ENCODE peak calls at places on chromosomes 12 and 14, in eight cellular contexts. W is nephron progenitor cell, D is tibial artery, E is K562, R is H9, N is GM12865, A is uterus, B is fibroblast of the aortic adventitia. F is an unnamed sample.
A peak's percentile ranks its signal among the peaks of the same experiment; 100 is the strongest.

GRCh38 chr12:4355150-4355842 is 24.2 kb downstream of the FGF23 start:
- DNase-seq in R (no peak), A (no peak), B (no peak), N (no peak), D (no peak), E (no peak), W (no peak), F (peak; percentile 2)

GRCh38 chr14:73773441-73774243 is 59.5 kb upstream of the PNMA1 start:
- DNase-seq in N (peak; percentile 24), A (no peak), R (no peak), D (no peak), B (no peak), W (no peak), E (peak; percentile 55), F (no peak)

GRCh38 chr14:91402278-91403068 is 15.1 kb downstream of the CCDC88C start:
- DNase-seq in A (peak; percentile 35), W (no peak), N (no peak), B (peak; percentile 48), D (no peak), E (peak; percentile 89), R (no peak), F (no peak)

GRCh38 chr14:96213871-96214465 is 9.3 kb downstream of the BDKRB2 start:
- DNase-seq in D (no peak), E (no peak), W (no peak), N (no peak), R (no peak), B (no peak), A (no peak), F (no peak)

GRCh38 chr14:57632649-57633048 is 139.0 kb upstream of the CCDC198 start:
- DNase-seq in W (no peak), B (no peak), D (no peak), N (no peak), R (no peak), E (no peak), A (no peak), F (no peak)

GRCh38 chr12:54749191-54749818 is 101.1 kb upstream of the DCD start:
- DNase-seq in W (peak; percentile 39), A (no peak), D (no peak), E (peak; percentile 61), B (peak; percentile 71), R (no peak), N (peak; percentile 60), F (peak; percentile 64)

GRCh38 chr12:66932126-66932525 is 253.2 kb upstream of the GRIP1 start:
- DNase-seq in E (no peak), B (no peak), A (no peak), W (no peak), N (no peak), D (no peak), R (no peak), F (no peak)

GRCh38 chr14:101004954-101005353 is 101.4 kb upstream of the RTL1 start:
- DNase-seq in E (no peak), R (no peak), B (no peak), A (no peak), W (no peak), N (peak; percentile 18), D (no peak), F (peak; percentile 60)

GRCh38 chr12:42213023-42213422 is 25.0 kb downstream of the YAF2 start:
- DNase-seq in R (no peak), E (no peak), A (no peak), D (no peak), B (peak; percentile 4), N (no peak), W (no peak), F (no peak)

GRCh38 chr12:57629897-57630471 is 3.0 kb downstream of the B4GALNT1 start:
- DNase-seq in R (no peak), N (no peak), A (no peak), W (no peak), D (no peak), B (no peak), E (no peak), F (no peak)

GRCh38 chr12:102043928-102044327 is 17.9 kb downstream of the WASHC3 start:
- DNase-seq in A (no peak), E (peak; percentile 21), R (no peak), D (no peak), N (peak; percentile 73), W (no peak), B (no peak), F (no peak)

GRCh38 chr14:52650774-52651173 is 44.6 kb downstream of the ERO1A start:
- DNase-seq in E (no peak), B (peak; percentile 3), R (no peak), D (no peak), W (no peak), A (no peak), N (no peak), F (no peak)

GRCh38 chr12:94099191-94099983 is 49.0 kb upstream of the PLXNC1 start:
- DNase-seq in D (no peak), B (no peak), E (peak; percentile 57), N (no peak), A (peak; percentile 38), W (no peak), R (no peak), F (no peak)

GRCh38 chr12:12468575-12468974 is 94.1 kb downstream of the DUSP16 start:
- DNase-seq in W (no peak), N (no peak), A (no peak), D (no peak), E (no peak), B (no peak), R (no peak), F (no peak)

GRCh38 chr14:93675651-93676050 is 112.6 kb downstream of the PRIMA1 start:
- DNase-seq in D (no peak), N (no peak), R (no peak), E (no peak), B (no peak), W (no peak), A (no peak), F (no peak)

GRCh38 chr12:48929551-48929950 is 4.3 kb upstream of the FKBP11 start:
- DNase-seq in R (no peak), B (no peak), D (no peak), E (no peak), N (no peak), W (no peak), A (no peak), F (no peak)

GRCh38 chr12:66692986-66693385 is 14.1 kb upstream of the GRIP1 start:
- DNase-seq in A (no peak), W (no peak), D (no peak), B (no peak), E (no peak), N (no peak), R (no peak), F (no peak)

GRCh38 chr14:30808576-30808975 is 65.8 kb upstream of the COCH start:
- DNase-seq in R (no peak), W (no peak), N (no peak), B (no peak), D (no peak), A (no peak), E (no peak), F (no peak)

GRCh38 chr12:3034067-3034750 is 43.0 kb upstream of the TSPAN9 start:
- DNase-seq in N (peak; percentile 75), B (peak; percentile 59), A (peak; percentile 66), D (peak; percentile 35), E (peak; percentile 70), R (peak; percentile 93), W (peak; percentile 83), F (peak; percentile 88)

GRCh38 chr12:131793623-131794022 is 34.6 kb upstream of the MMP17 start:
- DNase-seq in D (no peak), N (no peak), B (no peak), A (no peak), R (no peak), W (no peak), E (no peak), F (peak; percentile 37)

GRCh38 chr12:57261385-57261784 is 10.4 kb upstream of the STAC3 start:
- DNase-seq in N (no peak), A (no peak), W (no peak), B (no peak), D (no peak), E (no peak), R (no peak), F (no peak)

GRCh38 chr12:88753707-88754106 is 173.4 kb upstream of the KITLG start:
- DNase-seq in A (no peak), R (no peak), E (no peak), B (no peak), N (no peak), W (no peak), D (no peak), F (no peak)

GRCh38 chr12:14365294-14366210 is at the start of gene ATF7IP:
- DNase-seq in R (peak; percentile 98), W (peak; percentile 90), A (peak; percentile 98), D (peak; percentile 99), B (peak; percentile 97), E (peak; percentile 89), N (peak; percentile 98), F (peak; percentile 99)
- TF ChIP-seq CTCF in R (peak; percentile 38), W (no peak), A (peak; percentile 27), D (no peak), B (peak; percentile 30), E (no peak), N (peak; percentile 21), F (peak; percentile 34)

GRCh38 chr14:24817638-24818053 is 183.7 kb upstream of the GZMB start:
- DNase-seq in W (peak; percentile 19), R (no peak), B (peak; percentile 62), E (no peak), A (no peak), N (no peak), D (no peak), F (peak; percentile 64)
- TF ChIP-seq CTCF in W (no peak), R (peak; percentile 57), B (peak; percentile 70), E (no peak), A (peak; percentile 23), N (no peak), D (no peak), F (peak; percentile 69)

DNA sequence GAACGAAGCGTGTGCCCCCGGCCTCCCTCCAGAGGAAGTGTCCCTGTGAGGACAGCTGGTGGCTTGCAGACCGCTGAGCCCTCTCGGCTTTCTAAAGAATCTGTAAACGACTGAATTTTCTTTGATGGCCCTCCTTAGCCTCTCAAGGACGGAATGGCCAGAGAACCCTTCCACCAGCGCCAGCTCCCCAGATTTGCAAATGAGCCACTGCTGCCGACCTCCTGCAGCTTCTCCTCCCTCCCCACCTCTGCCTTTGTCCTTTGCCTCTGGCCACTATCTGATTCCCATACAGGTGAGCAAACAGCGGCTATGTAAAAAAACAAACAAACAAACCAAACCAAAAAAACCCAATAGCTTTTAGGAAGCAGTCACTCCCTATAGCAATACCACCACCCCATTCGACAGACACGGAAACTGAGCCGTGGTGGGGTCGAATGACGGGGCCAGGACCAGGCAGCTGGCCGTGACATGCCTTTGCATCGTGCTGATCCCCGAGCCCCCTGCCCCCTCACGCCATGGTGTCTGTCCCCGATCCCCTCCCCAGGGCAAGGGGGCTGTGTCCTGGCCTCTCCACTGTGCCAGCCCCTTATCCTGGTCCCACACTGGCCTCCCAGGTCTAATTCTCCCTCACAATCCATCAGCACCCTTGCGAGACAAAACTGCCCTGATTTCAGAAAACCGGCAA is 23.6 kb downstream of the RFLNA start:
- DNase-seq in R (peak; percentile 77), D (no peak), W (no peak), B (no peak), N (no peak), E (no peak), A (no peak), F (no peak)
- TF ChIP-seq CTCF in R (no peak), D (no peak), W (no peak), B (no peak), N (no peak), E (no peak), A (no peak), F (no peak)

DNA sequence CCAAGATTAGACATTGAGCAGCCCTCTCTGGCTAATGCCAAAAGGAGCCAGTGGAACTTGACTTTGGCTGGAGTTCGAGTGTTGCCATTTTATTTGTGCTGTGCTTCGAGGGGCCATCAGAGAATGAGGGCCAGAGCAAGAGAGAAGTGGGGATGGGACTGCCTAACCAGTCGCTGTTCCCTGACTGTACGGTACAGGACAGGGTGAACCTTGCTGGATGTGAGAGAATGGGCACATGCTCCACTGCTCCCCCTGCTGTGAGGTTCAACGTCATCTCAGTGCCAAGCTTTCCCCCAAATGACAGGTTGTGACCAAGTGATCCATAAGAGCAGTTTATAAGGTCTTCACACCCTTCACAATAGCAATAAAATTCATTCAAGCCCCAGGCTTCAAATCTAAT is 55.1 kb upstream of the BCL11B start:
- DNase-seq in N (no peak), B (no peak), D (no peak), E (no peak), W (no peak), A (no peak), R (peak; percentile 20), F (no peak)
- TF ChIP-seq CTCF in N (no peak), B (no peak), D (no peak), E (no peak), W (no peak), A (no peak), R (peak; percentile 25), F (peak; percentile 2)